ENCODE peak calls at places on chromosome 4, in five cellular contexts. B is GM12878, L is IMR-90, A is K562, U is SK-N-SH. S is an unnamed sample.

GRCh38 chr4:147078875-147079658 is 133.4 kb upstream of the TTC29 start:
- DNase-seq in A (no peak), U (peak; percentile 58), L (no peak), B (no peak), S (no peak)

GRCh38 chr4:25915359-25915716 is 1.3 kb downstream of the SMIM20 start:
- DNase-seq in L (no peak), U (no peak), B (no peak), A (peak; percentile 72), S (no peak)

GRCh38 chr4:153488006-153488718 is 22.0 kb downstream of the TMEM131L start:
- DNase-seq in L (peak; percentile 53), U (no peak), B (peak; percentile 94), A (no peak), S (no peak)

GRCh38 chr4:68570122-68570507 is 6.0 kb downstream of the UGT2B17 start:
- DNase-seq in B (no peak), A (no peak), U (no peak), L (no peak), S (no peak)

GRCh38 chr4:94766856-94767255 is 9.1 kb downstream of the BMPR1B start:
- DNase-seq in L (peak; percentile 60), U (no peak), B (no peak), A (no peak), S (no peak)

GRCh38 chr4:80841587-80842281 is 188.8 kb upstream of the BMP3 start:
- DNase-seq in B (peak; percentile 9), L (no peak), U (no peak), A (no peak), S (no peak)

GRCh38 chr4:56128231-56128630 is 179.5 kb downstream of the CEP135 start:
- DNase-seq in L (peak; percentile 28), B (no peak), A (no peak), U (no peak), S (no peak)

GRCh38 chr4:31649878-31650277 is 929.7 kb downstream of the PCDH7 start:
- DNase-seq in L (no peak), A (no peak), U (no peak), B (no peak), S (no peak)

GRCh38 chr4:82842593-82842992 is 44.0 kb upstream of the SCD5 start:
- DNase-seq in A (peak; percentile 13), L (peak; percentile 28), U (peak; percentile 20), B (no peak), S (no peak)

GRCh38 chr4:2621419-2621818 is 85.0 kb downstream of the FAM193A start:
- DNase-seq in B (no peak), L (no peak), U (no peak), A (no peak), S (no peak)

GRCh38 chr4:6942238-6942800 is 32.7 kb downstream of the TBC1D14 start:
- DNase-seq in A (peak; percentile 73), L (peak; percentile 98), U (no peak), B (peak; percentile 66), S (no peak)

GRCh38 chr4:113878718-113879117 is 100.7 kb downstream of the ARSJ start:
- DNase-seq in B (no peak), L (peak; percentile 57), A (no peak), U (peak; percentile 19), S (peak; percentile 56)

GRCh38 chr4:100722866-100723459 is 205.1 kb upstream of the EMCN start:
- DNase-seq in B (no peak), L (no peak), A (no peak), U (no peak), S (no peak)

GRCh38 chr4:24975505-24975904 is 55.2 kb downstream of the LGI2 start:
- DNase-seq in L (no peak), U (no peak), B (no peak), A (no peak), S (no peak)

GRCh38 chr4:156255608-156256007 is 301.9 kb upstream of the CTSO start:
- DNase-seq in U (no peak), A (no peak), L (no peak), B (no peak), S (no peak)

GRCh38 chr4:156261230-156261629 is 307.6 kb upstream of the CTSO start:
- DNase-seq in U (no peak), L (no peak), A (no peak), B (no peak), S (no peak)
- TF ChIP-seq RFX5 in U (no peak), L (no peak), A (no peak), B (no peak), S (no peak)

GRCh38 chr4:57850141-57850540 is 740.0 kb upstream of the IGFBP7 start:
- DNase-seq in A (no peak), B (no peak), U (no peak), L (no peak), S (no peak)
- H2AFZ ChIP-seq in A (no peak overlapping the region), B (no peak overlapping the region), U (no peak overlapping the region), L (no peak overlapping the region), S (no peak overlapping the region)

GRCh38 chr4:122958505-122958904 is 36.1 kb upstream of the NUDT6 start:
- DNase-seq in U (no peak), B (no peak), L (no peak), A (no peak), S (no peak)

GRCh38 chr4:122960298-122960985 is 38.0 kb upstream of the NUDT6 start:
- DNase-seq in L (peak; percentile 20), U (no peak), B (no peak), A (no peak), S (no peak)

GRCh38 chr4:122966201-122966600 is 43.8 kb upstream of the NUDT6 start:
- DNase-seq in U (no peak), B (no peak), L (no peak), A (no peak), S (no peak)

GRCh38 chr4:122959441-122959840 is 37.0 kb upstream of the NUDT6 start:
- DNase-seq in B (no peak), A (no peak), U (no peak), L (no peak), S (no peak)

DNA sequence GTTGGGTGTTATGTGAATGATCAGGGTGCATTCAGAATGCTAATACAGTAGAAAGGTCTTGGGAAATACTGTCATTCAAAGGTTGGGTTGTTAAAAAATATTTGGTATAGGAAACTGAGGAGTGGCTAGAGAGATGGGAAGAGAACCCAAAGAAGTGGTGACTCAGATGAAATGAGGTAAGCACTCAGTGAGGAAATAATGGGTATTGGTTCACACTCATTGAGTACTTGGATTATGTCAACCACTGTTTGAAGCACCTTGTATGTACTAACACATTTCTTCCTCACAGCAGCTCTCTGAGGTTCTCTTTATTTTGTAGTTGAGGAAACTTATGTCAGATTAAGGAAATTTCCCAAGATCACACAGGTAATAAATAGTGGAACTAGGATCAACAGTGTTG is 40.8 kb upstream of the NUDT6 start:
- DNase-seq in L (peak; percentile 45), B (no peak), U (no peak), A (no peak), S (no peak)
- TF ChIP-seq RFX5 in L (no peak), B (no peak), U (no peak), A (no peak), S (no peak)

GRCh38 chr4:111399523-111400135 is 745.6 kb upstream of the FAM241A start:
- DNase-seq in A (no peak), U (no peak), B (no peak), L (peak; percentile 6), S (no peak)
- H2AFZ ChIP-seq in A (no peak overlapping the region), U (no peak overlapping the region), B (no peak overlapping the region), L (no peak overlapping the region), S (no peak overlapping the region)

GRCh38 chr4:182143822-182144620 is 99.2 kb upstream of the TENM3 start:
- DNase-seq in L (peak; percentile 83), B (no peak), U (peak; percentile 84), A (no peak), S (no peak)
- TF ChIP-seq RFX5 in L (no peak), B (no peak), U (no peak), A (no peak), S (no peak)

DNA sequence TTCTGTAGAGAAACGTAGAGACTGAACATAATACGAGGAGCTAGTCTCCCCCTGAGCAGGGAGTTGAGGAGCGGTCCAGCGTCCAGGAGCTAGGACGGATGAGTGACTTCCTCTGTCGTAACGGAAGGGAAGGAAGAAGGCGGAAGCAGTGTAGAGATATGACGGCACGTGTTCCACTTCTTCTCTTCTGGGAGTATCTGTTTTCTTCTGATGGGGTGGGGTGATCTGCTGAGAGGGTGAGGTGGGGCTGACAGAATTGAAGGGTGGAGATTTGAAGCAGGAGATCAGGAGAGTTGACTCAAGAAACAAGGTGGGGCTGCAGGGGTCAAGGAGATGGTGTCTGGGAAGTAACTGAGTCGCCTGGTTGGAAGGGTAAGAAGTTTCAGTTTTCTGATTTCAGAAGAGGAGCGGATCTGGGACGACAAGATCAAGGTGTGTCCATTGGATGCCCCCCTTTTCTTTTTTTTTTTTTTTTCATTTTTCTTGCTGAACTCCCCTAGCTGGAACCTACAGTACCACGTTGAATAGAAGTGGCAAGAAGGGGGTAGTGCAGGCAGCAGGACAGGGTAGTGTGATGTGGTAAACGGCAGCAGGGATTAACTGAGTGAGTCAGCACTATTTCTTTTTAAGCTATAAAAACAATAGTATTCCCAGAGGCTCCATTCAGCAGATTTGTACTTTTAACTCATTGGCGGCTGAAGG is 50.7 kb upstream of the SETD7 start:
- DNase-seq in L (peak; percentile 70), U (no peak), A (peak; percentile 36), B (no peak), S (no peak)
- H2AFZ ChIP-seq in L (no peak overlapping the region), U (no peak overlapping the region), A (peak overlapping the region; percentile 91), B (peak overlapping the region; percentile 67), S (no peak overlapping the region)

S was measured in H1.